ENCODE peak calls at places on chromosomes 5 and 9, in nine cellular contexts. D is small intestine; J is dorsolateral prefrontal cortex; G is heart left ventricle; E is tibial nerve; K is fibroblast of lung; P is SJSA1; N is right atrium auricular region; I is CD8-positive, alpha-beta T cell. Z is an unnamed sample.

GRCh38 chr5:115377468-115378217 is 81.2 kb upstream of the CCDC112 start:
- DNase-seq in D (peak; percentile 78), J (no peak), G (no peak), E (no peak), K (peak; percentile 93), P (peak; percentile 76), N (no peak), I (no peak), Z (no peak)

GRCh38 chr5:76376141-76376900 is 26.8 kb upstream of the IQGAP2 start:
- DNase-seq in D (no peak), J (no peak), G (no peak), E (no peak), K (peak; percentile 56), P (no peak), N (no peak), I (no peak), Z (no peak)

GRCh38 chr9:124128568-124128967 is 117.0 kb downstream of the LHX2 start:
- DNase-seq in D (no peak), J (no peak), G (no peak), E (no peak), K (no peak), P (peak; percentile 51), N (no peak), I (no peak), Z (no peak)

GRCh38 chr5:15690611-15691010 is 190.6 kb downstream of the FBXL7 start:
- DNase-seq in D (no peak), J (no peak), G (no peak), E (no peak), K (peak; percentile 51), P (no peak), N (no peak), I (no peak), Z (no peak)

GRCh38 chr9:95481000-95481399 is 35.8 kb downstream of the PTCH1 start:
- DNase-seq in D (no peak), J (no peak), G (no peak), E (no peak), K (peak; percentile 45), P (no peak), N (no peak), I (no peak), Z (no peak)

GRCh38 chr9:36717276-36717675 is 144.6 kb downstream of the MELK start:
- DNase-seq in D (no peak), J (no peak), G (no peak), E (no peak), K (peak; percentile 19), P (peak; percentile 68), N (no peak), I (no peak), Z (no peak)

GRCh38 chr9:21334603-21334968 is 618 bp downstream of the KLHL9 start:
- DNase-seq in D (no peak), J (no peak), G (no peak), E (no peak), K (peak; percentile 29), P (no peak), N (no peak), I (no peak), Z (no peak)

GRCh38 chr5:139738777-139739611 is 56.6 kb upstream of the PSD2 start:
- DNase-seq in D (no peak), J (no peak), G (no peak), E (no peak), K (no peak), P (peak; percentile 47), N (no peak), I (no peak), Z (no peak)

GRCh38 chr9:32455738-32456137 is 70.3 kb downstream of the RIGI start:
- DNase-seq in D (no peak), J (no peak), G (no peak), E (no peak), K (no peak), P (no peak), N (no peak), I (no peak), Z (no peak)

GRCh38 chr9:120917989-120918630 is 8.5 kb downstream of the TRAF1 start:
- DNase-seq in D (no peak), J (no peak), G (no peak), E (no peak), K (no peak), P (no peak), N (no peak), I (no peak), Z (no peak)
- H3K27ac ChIP-seq in D (peak overlapping the region; percentile 50), J (peak overlapping the region; percentile 94), G (peak overlapping the region; percentile 69), E (peak overlapping the region; percentile 78), K (no peak overlapping the region), P (no peak overlapping the region), N (peak overlapping the region; percentile 84), I (no peak overlapping the region), Z (peak overlapping the region; percentile 59)

GRCh38 chr5:16937023-16937379 is 913 bp upstream of the MYO10 start:
- DNase-seq in D (peak; percentile 92), J (no peak), G (no peak), E (no peak), K (no peak), P (no peak), N (no peak), I (no peak), Z (no peak)
- H3K4me3 ChIP-seq in D (no peak overlapping the region), J (peak overlapping the region; percentile 67), G (no peak overlapping the region), E (peak overlapping the region; percentile 84), K (peak overlapping the region; percentile 70), P (peak overlapping the region; percentile 97), N (peak overlapping the region; percentile 51), I (no peak overlapping the region), Z (no peak overlapping the region)

GRCh38 chr5:11324521-11325289 is 563.7 kb upstream of the DAP start:
- DNase-seq in D (peak; percentile 11), J (peak; percentile 46), G (no peak), E (no peak), K (no peak), P (no peak), N (no peak), I (no peak), Z (no peak)
- H3K27ac ChIP-seq in D (no peak overlapping the region), J (peak overlapping the region; percentile 23), G (peak overlapping the region; percentile 14), E (peak overlapping the region; percentile 30), K (no peak overlapping the region), P (no peak overlapping the region), N (no peak overlapping the region), I (no peak overlapping the region), Z (no peak overlapping the region)

GRCh38 chr5:180093241-180093640 is 21.7 kb upstream of the RNF130 start:
- DNase-seq in D (no peak), J (no peak), G (no peak), E (no peak), K (no peak), P (no peak), N (no peak), I (no peak), Z (no peak)

GRCh38 chr5:180088561-180088960 is 17.0 kb upstream of the RNF130 start:
- DNase-seq in D (no peak), J (no peak), G (no peak), E (no peak), K (no peak), P (no peak), N (peak; percentile 57), I (no peak), Z (no peak)

GRCh38 chr5:180090098-180090768 is 18.7 kb upstream of the RNF130 start:
- DNase-seq in D (peak; percentile 41), J (peak; percentile 63), G (peak; percentile 70), E (peak; percentile 36), K (peak; percentile 67), P (peak; percentile 50), N (no peak), I (peak; percentile 73), Z (peak; percentile 76)

GRCh38 chr5:180093651-180094382 is 22.3 kb upstream of the RNF130 start:
- DNase-seq in D (no peak), J (no peak), G (no peak), E (no peak), K (no peak), P (no peak), N (no peak), I (no peak), Z (no peak)

GRCh38 chr5:180090769-180091546 is 19.4 kb upstream of the RNF130 start:
- DNase-seq in D (peak; percentile 52), J (no peak), G (no peak), E (no peak), K (peak; percentile 36), P (no peak), N (no peak), I (no peak), Z (no peak)
- H3K4me3 ChIP-seq in D (no peak overlapping the region), J (peak overlapping the region; percentile 69), G (no peak overlapping the region), E (peak overlapping the region; percentile 62), K (peak overlapping the region; percentile 62), P (no peak overlapping the region), N (peak overlapping the region; percentile 49), I (peak overlapping the region; percentile 57), Z (peak overlapping the region; percentile 81)

DNA sequence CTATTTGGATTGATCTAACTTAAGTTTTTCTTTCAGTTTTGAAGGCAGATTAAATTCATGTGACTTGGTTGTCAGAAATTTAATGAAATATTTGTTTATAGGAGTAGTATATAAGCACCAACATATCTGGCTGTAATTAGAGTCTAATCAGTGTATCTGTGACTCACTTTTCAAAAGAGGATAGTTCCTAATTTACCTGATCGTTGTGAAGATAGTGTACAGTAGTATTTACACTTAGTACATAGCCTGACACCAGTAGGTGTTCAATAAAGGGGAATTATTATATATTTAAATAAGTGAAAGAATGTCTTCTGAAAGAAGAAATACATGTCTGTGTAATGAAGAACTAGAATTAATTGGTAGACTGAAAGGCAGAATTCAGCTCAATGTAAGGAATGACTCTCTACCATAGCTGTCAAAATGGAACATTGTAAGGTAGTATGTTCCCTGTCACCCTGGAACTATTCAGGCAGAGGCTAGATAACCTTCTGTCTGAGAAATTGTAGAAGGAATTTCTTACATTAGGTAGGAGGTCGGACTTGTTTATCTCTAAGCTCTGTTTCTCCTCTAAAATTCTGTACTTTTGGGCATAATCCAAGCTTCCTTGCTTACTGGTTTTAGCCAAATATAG is 8.6 kb downstream of the TGFBR1 start:
- DNase-seq in D (no peak), J (no peak), G (no peak), E (no peak), K (no peak), P (no peak), N (no peak), I (no peak), Z (no peak)
- H3K27ac ChIP-seq in D (no peak overlapping the region), J (no peak overlapping the region), G (no peak overlapping the region), E (no peak overlapping the region), K (no peak overlapping the region), P (no peak overlapping the region), N (no peak overlapping the region), I (peak overlapping the region; percentile 6), Z (peak overlapping the region; percentile 34)

DNA sequence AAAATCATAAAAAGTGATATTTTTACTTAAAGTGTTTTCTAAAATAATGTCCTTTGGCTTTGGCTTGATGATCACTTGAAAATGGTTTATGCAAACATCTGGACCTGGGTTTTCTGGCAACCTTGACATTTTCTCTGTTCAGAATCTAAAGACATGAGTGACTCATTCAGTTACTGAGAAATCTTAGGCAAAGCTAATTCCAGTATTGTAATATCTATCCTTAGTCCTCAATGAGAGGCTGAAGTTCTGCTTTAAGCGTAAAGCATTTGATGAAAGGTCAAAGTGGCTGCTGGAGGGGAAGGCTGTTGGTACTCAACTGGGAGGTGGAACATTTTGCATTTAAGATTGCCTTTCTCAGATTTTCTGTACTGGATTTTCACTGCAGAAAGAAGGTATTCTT is 2.3 kb downstream of the MAN2A1 start:
- DNase-seq in D (peak; percentile 63), J (no peak), G (no peak), E (no peak), K (peak; percentile 59), P (peak; percentile 36), N (no peak), I (no peak), Z (no peak)
- H3K4me3 ChIP-seq in D (no peak overlapping the region), J (peak overlapping the region; percentile 95), G (no peak overlapping the region), E (peak overlapping the region; percentile 71), K (peak overlapping the region; percentile 84), P (peak overlapping the region; percentile 84), N (no peak overlapping the region), I (peak overlapping the region; percentile 81), Z (peak overlapping the region; percentile 94)

GRCh38 chr5:43287493-43287892 is 25.7 kb downstream of the HMGCS1 start:
- DNase-seq in D (no peak), J (no peak), G (no peak), E (no peak), K (no peak), P (no peak), N (no peak), I (no peak), Z (no peak)
- H3K27ac ChIP-seq in D (no peak overlapping the region), J (no peak overlapping the region), G (no peak overlapping the region), E (no peak overlapping the region), K (no peak overlapping the region), P (no peak overlapping the region), N (no peak overlapping the region), I (no peak overlapping the region), Z (no peak overlapping the region)

Z was measured in naive thymus-derived CD4-positive, alpha-beta T cell.